ENCODE peak calls at places on chromosome 12, in seven cellular contexts. D, M, U, Q, S, G and O are unnamed samples.

GRCh38 chr12:52805000-52805399 is 8.9 kb downstream of the KRT4 start:
- DNase-seq in D (no peak), Q (no peak), U (peak), M (no peak), S (no peak), G (no peak), O (no peak)

GRCh38 chr12:52524241-52524897 is 4.2 kb upstream of the KRT5 start:
- DNase-seq in S (no peak), Q (no peak), M (no peak), U (no peak), G (no peak), D (no peak), O (peak)

GRCh38 chr12:15701721-15702156 is 87.4 kb downstream of the EPS8 start:
- DNase-seq in S (peak), D (no peak), U (peak), G (peak), M (no peak), Q (peak), O (no peak)

GRCh38 chr12:54060174-54060974 is 6.7 kb downstream of the HOXC4 start:
- DNase-seq in U (no peak), Q (no peak), M (no peak), S (no peak), G (no peak), D (no peak), O (no peak)

GRCh38 chr12:46209914-46210834 is 58.7 kb downstream of the SLC38A1 start:
- DNase-seq in G (no peak), U (no peak), M (peak), S (no peak), D (no peak), Q (no peak), O (no peak)

GRCh38 chr12:89286506-89286905 is 65.8 kb downstream of the DUSP6 start:
- DNase-seq in S (no peak), Q (no peak), U (no peak), D (no peak), G (no peak), M (no peak), O (no peak)

GRCh38 chr12:98354520-98354919 is 160.9 kb upstream of the TMPO start:
- DNase-seq in G (no peak), Q (no peak), U (no peak), D (no peak), M (no peak), S (no peak), O (no peak)

GRCh38 chr12:83016226-83016835 is 329.6 kb downstream of the TMTC2 start:
- DNase-seq in Q (peak), S (peak), G (peak), D (no peak), M (no peak), U (peak), O (no peak)

GRCh38 chr12:109093022-109093918 is at the start of gene ALKBH2:
- DNase-seq in G (peak), U (peak), D (peak), Q (peak), S (peak), M (peak), O (peak)
- TF ChIP-seq CTCF in G (peak), U (peak), D (peak), Q (peak), S (peak), M (peak), O (peak)

GRCh38 chr12:26058308-26058707 is 66.5 kb downstream of the BHLHE41 start:
- DNase-seq in S (no peak), Q (no peak), D (no peak), M (no peak), U (peak), G (no peak), O (no peak)
- TF ChIP-seq CTCF in S (no peak), Q (no peak), D (peak), M (no peak), U (no peak), G (peak), O (no peak)

GRCh38 chr12:1629338-1630080 is 478 bp downstream of the WNT5B start:
- DNase-seq in D (no peak), Q (no peak), S (no peak), M (peak), U (no peak), G (no peak), O (no peak)
- TF ChIP-seq CTCF in D (no peak), Q (peak), S (peak), M (no peak), U (no peak), G (peak), O (peak)

GRCh38 chr12:121628037-121628436 is 1.7 kb downstream of the ORAI1 start:
- DNase-seq in G (peak), S (no peak), U (no peak), M (no peak), D (no peak), Q (no peak), O (no peak)

GRCh38 chr12:121630791-121631190 is 4.5 kb downstream of the ORAI1 start:
- DNase-seq in M (no peak), G (no peak), Q (no peak), D (no peak), U (no peak), S (no peak), O (no peak)

GRCh38 chr12:121626087-121626852 is at the start of gene ORAI1:
- DNase-seq in S (peak), M (peak), G (peak), Q (no peak), U (peak), D (peak), O (peak)

GRCh38 chr12:121628536-121628935 is 2.2 kb downstream of the ORAI1 start:
- DNase-seq in D (no peak), M (no peak), G (no peak), S (no peak), Q (no peak), U (no peak), O (no peak)

GRCh38 chr12:121626853-121627623 is 708 bp downstream of the ORAI1 start:
- DNase-seq in M (peak), Q (no peak), G (peak), U (peak), S (peak), D (peak), O (peak)
- TF ChIP-seq CTCF in M (no peak), Q (peak), G (peak), U (peak), S (peak), D (peak), O (no peak)

GRCh38 chr12:24595652-24596235 is 353.2 kb downstream of the BCAT1 start:
- DNase-seq in Q (no peak), G (peak), D (no peak), M (no peak), S (peak), U (peak), O (no peak)
- TF ChIP-seq CTCF in Q (peak), G (peak), D (peak), M (no peak), S (peak), U (no peak), O (peak)

GRCh38 chr12:68686595-68687521 is at the start of gene NUP107:
- DNase-seq in U (peak), D (peak), M (peak), Q (peak), G (peak), S (peak), O (peak)
- TF ChIP-seq CTCF in U (no peak), D (peak), M (no peak), Q (peak), G (peak), S (peak), O (no peak)

DNA sequence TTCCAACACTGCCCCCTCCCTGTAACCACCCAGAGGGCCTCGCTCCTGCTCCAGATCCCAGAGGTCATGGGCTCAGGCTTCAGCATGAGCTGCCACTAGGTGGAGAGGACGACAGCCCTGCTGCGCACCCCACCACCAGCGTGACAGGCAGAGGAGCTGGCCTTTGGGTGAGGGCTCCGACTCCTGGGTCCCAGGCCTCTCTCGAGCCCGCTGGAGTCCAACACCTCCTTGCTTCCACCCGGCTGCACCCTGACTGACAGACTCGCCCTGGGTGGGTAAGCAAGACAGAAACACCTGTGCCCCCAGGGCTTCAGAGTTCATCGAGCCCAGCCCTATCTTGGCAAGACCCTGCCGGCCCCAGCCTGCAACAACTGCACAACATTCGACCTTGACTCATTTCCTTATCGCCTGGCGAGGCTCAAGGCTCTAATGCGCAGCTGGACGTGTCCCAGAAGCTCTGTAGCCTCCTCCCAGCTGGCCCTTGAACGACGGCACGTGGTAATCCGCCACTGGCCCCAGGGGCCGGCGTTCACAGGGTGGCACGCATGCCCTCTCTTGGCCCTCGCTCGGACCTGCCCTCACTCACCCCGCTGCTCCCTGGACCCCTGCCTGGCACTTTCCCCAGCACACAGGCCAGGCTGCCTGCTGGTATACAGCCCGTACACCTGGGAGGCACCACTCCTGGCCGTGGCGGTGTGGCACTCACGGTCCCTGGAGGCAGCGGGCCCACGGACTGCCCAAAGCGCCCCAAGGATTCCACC is 28.0 kb downstream of the VPS37B start:
- DNase-seq in M (no peak), D (no peak), S (no peak), U (peak), Q (no peak), G (peak), O (no peak)
- TF ChIP-seq CTCF in M (no peak), D (peak), S (peak), U (peak), Q (no peak), G (peak), O (no peak)

GRCh38 chr12:22668441-22668840 is 43.5 kb downstream of the ETNK1 start:
- DNase-seq in S (no peak), D (no peak), Q (no peak), G (no peak), U (no peak), M (no peak), O (no peak)

GRCh38 chr12:22672951-22673350 is 48.0 kb downstream of the ETNK1 start:
- DNase-seq in S (peak), G (peak), U (no peak), Q (peak), D (no peak), M (no peak), O (no peak)

GRCh38 chr12:22667122-22667521 is 42.2 kb downstream of the ETNK1 start:
- DNase-seq in U (no peak), G (no peak), S (no peak), Q (no peak), D (no peak), M (no peak), O (no peak)

GRCh38 chr12:22665476-22665875 is 40.5 kb downstream of the ETNK1 start:
- DNase-seq in Q (no peak), U (no peak), D (no peak), G (no peak), M (no peak), S (no peak), O (no peak)

GRCh38 chr12:22670762-22671161 is 45.8 kb downstream of the ETNK1 start:
- DNase-seq in Q (no peak), D (no peak), M (no peak), U (no peak), G (no peak), S (peak), O (no peak)
- TF ChIP-seq CTCF in Q (peak), D (peak), M (no peak), U (peak), G (peak), S (peak), O (peak)

GRCh38 chr12:27523305-27523641 is 733 bp upstream of the PPFIBP1 start:
- DNase-seq in G (no peak), Q (no peak), D (no peak), S (no peak), U (no peak), M (no peak), O (no peak)

GRCh38 chr12:27525373-27525772 is 1.4 kb downstream of the PPFIBP1 start:
- DNase-seq in S (peak), G (peak), M (no peak), U (peak), Q (no peak), D (no peak), O (no peak)

GRCh38 chr12:27523642-27524488 is at the start of gene PPFIBP1:
- DNase-seq in M (peak), U (peak), D (peak), Q (peak), G (peak), S (peak), O (peak)

GRCh38 chr12:27524489-27524835 is 456 bp downstream of the PPFIBP1 start:
- DNase-seq in M (no peak), D (no peak), Q (no peak), S (no peak), G (no peak), U (no peak), O (no peak)

DNA sequence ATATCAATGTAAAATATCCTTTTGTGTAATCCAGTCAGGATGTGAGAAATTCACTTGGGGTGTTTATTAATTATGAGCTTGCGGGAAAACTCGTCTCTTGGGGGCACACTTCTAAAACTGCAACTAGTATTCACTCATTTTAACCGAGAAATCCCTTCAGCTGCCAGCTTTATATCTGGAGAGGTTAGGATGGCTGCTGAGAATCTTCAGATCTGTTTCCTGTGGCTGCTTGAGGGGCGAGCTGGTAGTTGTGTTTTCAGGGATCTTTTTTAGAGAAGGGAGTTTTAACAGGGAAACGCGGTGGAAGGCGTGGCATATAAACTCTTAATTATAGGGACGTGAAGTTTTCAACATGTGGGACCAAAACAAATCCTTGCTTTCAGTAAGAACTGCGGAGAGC is 833 bp downstream of the PPFIBP1 start:
- DNase-seq in G (peak), S (peak), D (no peak), M (no peak), U (peak), Q (no peak), O (no peak)
- TF ChIP-seq CTCF in G (no peak), S (peak), D (peak), M (no peak), U (no peak), Q (peak), O (no peak)